ENCODE peak calls at places on chromosome 12, in nine cellular contexts. M is endodermal cell, K is HCT116, F is mesendoderm, H is kidney, D is HepG2, Q is astrocyte, R is SK-N-SH, P is PC-3. N is an unnamed sample. For H3K4me1, the result is how much of the 10 kb centered on the place peaks cover.

GRCh38 chr12:89593233-89593632 is 67.4 kb upstream of the POC1B start:
- DNase-seq in M (no peak), K (no peak), F (no peak), H (no peak), D (no peak), Q (no peak), R (no peak), P (no peak), N (no peak)

GRCh38 chr12:3600039-3600720 is 109.2 kb downstream of the PRMT8 start:
- DNase-seq in M (peak), K (no peak), F (peak), H (no peak), D (no peak), Q (no peak), R (peak), P (no peak), N (peak)

GRCh38 chr12:124916370-124917134 is 2.1 kb upstream of the UBC start:
- DNase-seq in M (peak), K (peak), F (peak), H (no peak), D (peak), Q (peak), R (no peak), P (peak), N (no peak)

GRCh38 chr12:14326699-14327098 is 38.8 kb upstream of the ATF7IP start:
- DNase-seq in M (no peak), K (no peak), F (no peak), H (no peak), D (no peak), Q (peak), R (no peak), P (no peak), N (no peak)

GRCh38 chr12:14910090-14910915 is 24.6 kb upstream of the MGP start:
- DNase-seq in M (no peak), K (peak), F (no peak), H (no peak), D (no peak), Q (peak), R (no peak), P (peak), N (no peak)

GRCh38 chr12:52521581-52522266 is 1.5 kb upstream of the KRT5 start:
- DNase-seq in M (peak), K (no peak), F (peak), H (no peak), D (no peak), Q (peak), R (no peak), P (peak), N (no peak)

GRCh38 chr12:95215925-95216324 is 1.3 kb downstream of the FGD6 start:
- DNase-seq in M (no peak), K (no peak), F (no peak), H (no peak), D (peak), Q (peak), R (no peak), P (peak), N (no peak)

GRCh38 chr12:50052544-50052943 is 4.9 kb upstream of the ASIC1 start:
- DNase-seq in M (no peak), K (no peak), F (no peak), H (no peak), D (no peak), Q (no peak), R (no peak), P (no peak), N (no peak)

GRCh38 chr12:114397978-114398881 is 7.7 kb downstream of the TBX5 start:
- DNase-seq in M (peak), K (no peak), F (peak), H (no peak), D (no peak), Q (no peak), R (no peak), P (no peak), N (no peak)

GRCh38 chr12:26741828-26742227 is 91.2 kb downstream of the ITPR2 start:
- DNase-seq in M (no peak), K (no peak), F (no peak), H (no peak), D (no peak), Q (no peak), R (no peak), P (no peak), N (no peak)

GRCh38 chr12:8088574-8088973 is 6.5 kb downstream of the NECAP1 start:
- DNase-seq in M (no peak), K (no peak), F (no peak), H (no peak), D (no peak), Q (no peak), R (no peak), P (no peak), N (no peak)

GRCh38 chr12:75480469-75480949 is at the start of gene GLIPR1:
- DNase-seq in M (peak), K (no peak), F (peak), H (peak), D (peak), Q (peak), R (peak), P (peak), N (no peak)
- H3K9ac ChIP-seq in M (no peak), K (no peak), F (peak), H (peak), D (peak), Q (peak), R (peak), P (peak), N (no peak)

GRCh38 chr12:62319058-62319457 is 58.9 kb downstream of the USP15 start:
- DNase-seq in M (no peak), K (no peak), F (no peak), H (no peak), D (no peak), Q (no peak), R (no peak), P (no peak), N (no peak)

GRCh38 chr12:62317017-62317416 is 56.8 kb downstream of the USP15 start:
- DNase-seq in M (no peak), K (no peak), F (no peak), H (no peak), D (no peak), Q (no peak), R (no peak), P (no peak), N (no peak)

GRCh38 chr12:62320054-62320453 is 59.9 kb downstream of the USP15 start:
- DNase-seq in M (no peak), K (no peak), F (peak), H (no peak), D (no peak), Q (no peak), R (no peak), P (no peak), N (no peak)
- H3K4me1 ChIP-seq in M (under half), K (under half), F (under half), H (under half), D (under half), Q (under half), R (under half), P (under half), N (under half)

GRCh38 chr12:402127-402456 is 648 bp downstream of the CCDC77 start:
- DNase-seq in M (peak), K (no peak), F (peak), H (no peak), D (peak), Q (peak), R (peak), P (peak), N (peak)

GRCh38 chr12:401235-402126 is at the start of gene CCDC77:
- DNase-seq in M (peak), K (peak), F (peak), H (peak), D (peak), Q (peak), R (peak), P (peak), N (peak)

GRCh38 chr12:400828-401227 is 616 bp upstream of the CCDC77 start:
- DNase-seq in M (peak), K (no peak), F (no peak), H (no peak), D (no peak), Q (no peak), R (no peak), P (no peak), N (no peak)
- H3K9ac ChIP-seq in M (peak), K (no peak), F (peak), H (peak), D (peak), Q (peak), R (peak), P (peak), N (peak)

GRCh38 chr12:13171921-13172859 is 24.3 kb upstream of the EMP1 start:
- DNase-seq in M (peak), K (no peak), F (peak), H (peak), D (no peak), Q (peak), R (no peak), P (peak), N (no peak)
- H3K4me1 ChIP-seq in M (under half), K (half or more), F (under half), H (under half), D (under half), Q (half or more), R (under half), P (half or more), N (under half)